ENCODE peak calls at places on chromosome 1, in seven cellular contexts. T is A549, H is BE2C, P is kidney epithelial cell, U is heart right ventricle, Z is breast epithelium, B is WTC11. C is an unnamed sample.

GRCh38 chr1:169395956-169396355 is 28.0 kb downstream of the BLZF1 start:
- DNase-seq in T (no peak), P (no peak), H (no peak), Z (no peak), U (no peak), B (no peak), C (no peak)

GRCh38 chr1:110135268-110136065 is 14.8 kb upstream of the SLC6A17 start:
- DNase-seq in B (no peak), H (no peak), U (no peak), P (no peak), Z (no peak), T (no peak), C (no peak)

GRCh38 chr1:247482747-247483146 is 24.8 kb upstream of the OR2B11 start:
- DNase-seq in Z (no peak), U (no peak), H (no peak), P (no peak), T (no peak), B (no peak), C (no peak)

GRCh38 chr1:206021796-206022365 is 1.8 kb downstream of the CTSE start:
- DNase-seq in P (no peak), U (no peak), B (no peak), H (no peak), Z (no peak), T (no peak), C (no peak)

GRCh38 chr1:55284856-55285255 is 69.7 kb upstream of the USP24 start:
- DNase-seq in P (no peak), U (peak), Z (no peak), H (peak), T (peak), B (no peak), C (no peak)

GRCh38 chr1:223832637-223832943 is 13.2 kb downstream of the TP53BP2 start:
- DNase-seq in P (no peak), T (no peak), H (no peak), B (no peak), Z (no peak), U (no peak), C (no peak)

GRCh38 chr1:76264642-76265041 is 190.1 kb downstream of the ST6GALNAC3 start:
- DNase-seq in P (no peak), T (no peak), H (no peak), U (no peak), Z (no peak), B (no peak), C (no peak)

GRCh38 chr1:14672030-14672429 is 73.5 kb downstream of the KAZN start:
- DNase-seq in B (no peak), T (no peak), Z (no peak), P (no peak), U (no peak), H (no peak), C (no peak)

GRCh38 chr1:169858467-169858866 is 35.2 kb downstream of the SCYL3 start:
- DNase-seq in B (no peak), U (no peak), P (no peak), T (no peak), Z (no peak), H (no peak), C (no peak)

GRCh38 chr1:228350831-228351781 is 55.5 kb downstream of the TRIM11 start:
- DNase-seq in B (peak), Z (peak), T (no peak), H (peak), P (no peak), U (no peak), C (peak)

GRCh38 chr1:12604114-12604874 is 13.7 kb downstream of the DHRS3 start:
- DNase-seq in T (peak), B (no peak), Z (no peak), H (peak), U (peak), P (peak), C (peak)

GRCh38 chr1:64505232-64505943 is 35.5 kb downstream of the CACHD1 start:
- DNase-seq in H (peak), U (peak), P (no peak), Z (no peak), T (peak), B (peak), C (no peak)

GRCh38 chr1:202106340-202107284 is 16.1 kb upstream of the GPR37L1 start:
- DNase-seq in T (peak), U (no peak), B (no peak), Z (no peak), H (no peak), P (no peak), C (no peak)

GRCh38 chr1:242623751-242624150 is 99.3 kb upstream of the PLD5 start:
- DNase-seq in B (no peak), U (no peak), H (no peak), P (no peak), Z (no peak), T (no peak), C (no peak)

GRCh38 chr1:196400478-196401453 is 207.5 kb downstream of the KCNT2 start:
- DNase-seq in Z (peak), T (no peak), P (peak), H (no peak), U (peak), B (no peak), C (no peak)

GRCh38 chr1:236209185-236209584 is 66.8 kb downstream of the GPR137B start:
- DNase-seq in B (no peak), P (no peak), Z (no peak), U (no peak), H (no peak), T (no peak), C (no peak)

GRCh38 chr1:17167783-17168479 is 37.0 kb upstream of the PADI1 start:
- DNase-seq in P (peak), B (no peak), T (peak), H (no peak), Z (no peak), U (no peak), C (no peak)

GRCh38 chr1:211358685-211359084 is 32.1 kb downstream of the TRAF5 start:
- DNase-seq in Z (no peak), P (no peak), U (no peak), T (no peak), B (no peak), H (no peak), C (no peak)

GRCh38 chr1:206591236-206591635 is 21.0 kb downstream of the EIF2D start:
- DNase-seq in B (no peak), H (no peak), T (no peak), Z (no peak), P (no peak), U (no peak), C (no peak)

GRCh38 chr1:226653311-226653921 is 85.7 kb downstream of the ITPKB start:
- DNase-seq in Z (no peak), T (no peak), P (no peak), U (no peak), B (no peak), H (no peak), C (no peak)

GRCh38 chr1:181043025-181043880 is 9.5 kb downstream of the MR1 start:
- DNase-seq in T (no peak), U (no peak), B (no peak), Z (no peak), P (no peak), H (no peak), C (peak)

GRCh38 chr1:199861020-199861795 is 166.3 kb upstream of the NR5A2 start:
- DNase-seq in T (no peak), H (no peak), B (no peak), U (no peak), Z (no peak), P (no peak), C (no peak)

GRCh38 chr1:183580281-183580682 is 10.0 kb downstream of the NCF2 start:
- DNase-seq in P (no peak), H (peak), B (no peak), Z (no peak), U (peak), T (peak), C (peak)

GRCh38 chr1:54854376-54855020 is 32.5 kb downstream of the DHCR24 start:
- DNase-seq in P (no peak), Z (no peak), B (no peak), U (no peak), H (no peak), T (no peak), C (no peak)

GRCh38 chr1:162196387-162196786 is 126.9 kb downstream of the NOS1AP start:
- DNase-seq in Z (no peak), P (no peak), H (no peak), U (no peak), T (no peak), B (no peak), C (no peak)

GRCh38 chr1:67085326-67085725 is 31.4 kb upstream of the SLC35D1 start:
- DNase-seq in P (no peak), B (no peak), Z (no peak), T (no peak), H (no peak), U (no peak), C (no peak)

GRCh38 chr1:22850681-22851080 is 122.0 kb downstream of the LACTBL1 start:
- DNase-seq in B (no peak), H (no peak), T (no peak), U (peak), P (no peak), Z (no peak), C (no peak)

GRCh38 chr1:86068126-86068805 is 88.3 kb downstream of the COL24A1 start:
- DNase-seq in P (no peak), H (no peak), Z (no peak), U (no peak), T (no peak), B (no peak), C (no peak)

GRCh38 chr1:15153842-15154479 is 414 bp downstream of the TMEM51 start:
- DNase-seq in U (peak), Z (no peak), B (peak), T (peak), H (peak), P (no peak), C (no peak)

GRCh38 chr1:55375617-55376258 is 160.6 kb upstream of the USP24 start:
- DNase-seq in T (peak), H (peak), P (peak), Z (no peak), B (peak), U (peak), C (no peak)

GRCh38 chr1:160844447-160845232 is 18.0 kb downstream of the CD244 start:
- DNase-seq in H (no peak), Z (no peak), P (no peak), B (no peak), T (no peak), U (no peak), C (no peak)

GRCh38 chr1:72915581-72915980 is 633.2 kb upstream of the NEGR1 start:
- DNase-seq in U (no peak), B (peak), H (no peak), T (no peak), Z (no peak), P (no peak), C (no peak)

GRCh38 chr1:94117250-94117851 is 3.6 kb downstream of the ABCA4 start:
- DNase-seq in T (no peak), B (no peak), Z (no peak), U (no peak), H (no peak), P (no peak), C (no peak)

GRCh38 chr1:214386747-214387146 is 105.8 kb downstream of the SMYD2 start:
- DNase-seq in T (no peak), P (no peak), Z (no peak), H (peak), B (no peak), U (no peak), C (no peak)

GRCh38 chr1:240190881-240191385 is 99.2 kb downstream of the FMN2 start:
- DNase-seq in H (peak), B (no peak), T (peak), P (peak), Z (no peak), U (no peak), C (no peak)

GRCh38 chr1:83791821-83792437 is 207.0 kb downstream of the TTLL7 start:
- DNase-seq in B (no peak), T (no peak), H (no peak), Z (no peak), P (no peak), U (no peak), C (no peak)

GRCh38 chr1:241641748-241642592 is 1.8 kb upstream of the CHML start:
- DNase-seq in Z (no peak), U (no peak), P (no peak), T (peak), H (no peak), B (no peak), C (no peak)

GRCh38 chr1:230350208-230350921 is 75.8 kb downstream of the PGBD5 start:
- DNase-seq in T (no peak), Z (no peak), H (no peak), U (peak), P (no peak), B (no peak), C (no peak)

DNA sequence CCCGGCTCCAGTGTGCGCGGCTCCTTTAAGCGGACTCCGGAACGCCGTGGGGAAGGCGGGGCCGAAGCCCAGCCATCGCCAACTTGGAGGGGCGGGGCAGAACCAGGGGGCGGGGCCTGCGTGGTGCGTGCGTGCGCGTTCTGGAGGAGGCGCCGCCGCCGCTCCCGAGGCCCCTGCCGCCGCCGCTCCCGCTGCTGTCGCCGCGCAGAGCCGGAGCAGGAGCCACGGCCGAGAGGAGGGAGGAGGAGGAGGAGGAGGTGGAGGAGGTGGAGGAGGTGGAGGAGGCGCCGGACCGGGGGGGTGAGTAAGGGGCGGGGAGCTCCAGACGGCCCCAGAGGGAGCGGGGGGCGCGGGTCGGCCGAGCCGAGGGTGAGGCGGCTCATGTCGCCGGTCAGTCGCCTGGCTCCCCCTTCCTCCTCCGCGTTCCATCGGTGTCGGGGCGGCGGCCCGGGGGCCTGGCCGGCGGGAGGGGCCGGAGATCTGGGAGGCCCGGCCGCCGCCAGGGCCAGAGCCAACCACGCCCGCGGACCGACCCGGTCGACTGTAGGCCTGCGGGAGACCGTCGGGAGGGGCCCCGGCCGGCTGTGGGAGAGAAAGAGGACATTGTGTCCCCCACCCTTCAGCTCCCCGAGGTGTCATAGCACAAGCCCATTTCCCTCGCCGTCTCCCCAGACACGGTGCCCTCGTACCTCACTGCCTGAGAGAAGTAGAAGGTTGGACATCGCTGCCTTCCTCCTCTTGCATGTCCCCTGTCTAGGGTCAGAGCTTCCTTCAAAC is at the start of gene RAP1A:
- DNase-seq in H (peak), B (peak), T (peak), U (peak), Z (peak), P (peak), C (peak)
- TF ChIP-seq CTCF in H (no peak), B (no peak), T (no peak), U (no peak), Z (no peak), P (no peak), C (no peak)

DNA sequence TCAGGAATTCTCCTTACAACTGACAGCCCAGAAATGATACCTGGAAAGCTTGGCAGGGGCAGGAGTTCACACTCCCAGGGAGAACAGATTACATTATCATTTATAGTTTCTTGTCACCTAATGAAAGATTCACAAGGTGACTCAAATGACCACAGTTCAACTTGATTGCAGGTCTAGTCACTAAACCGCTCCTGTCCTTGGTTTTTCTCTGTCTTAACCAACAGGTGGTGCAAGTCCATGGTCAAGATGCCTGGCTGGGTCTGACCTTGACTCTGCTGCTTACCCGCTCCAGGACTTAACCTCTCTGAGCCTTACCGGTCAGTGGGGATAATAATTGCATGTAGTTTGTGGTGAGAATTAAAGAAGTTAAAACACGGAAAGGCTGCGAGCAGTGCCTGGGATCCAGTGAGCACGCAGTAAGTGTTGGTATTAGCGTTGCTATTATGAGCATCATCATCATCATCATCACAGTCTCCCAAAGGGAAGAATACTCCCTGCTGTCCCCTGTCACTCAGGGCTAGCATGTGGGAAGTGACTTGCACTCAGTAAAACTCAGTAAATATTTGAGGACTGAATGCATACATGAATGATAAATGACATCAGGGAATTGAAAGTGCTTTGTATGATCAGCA is 125.4 kb upstream of the CD34 start:
- DNase-seq in H (no peak), P (no peak), Z (no peak), B (peak), U (no peak), T (peak), C (no peak)
- TF ChIP-seq CTCF in H (peak), P (peak), Z (no peak), B (no peak), U (no peak), T (peak), C (no peak)

GRCh38 chr1:164670026-164670425 is 111.0 kb downstream of the PBX1 start:
- DNase-seq in P (no peak), H (no peak), B (no peak), T (no peak), Z (no peak), U (no peak), C (no peak)

GRCh38 chr1:164671597-164672327 is 112.8 kb downstream of the PBX1 start:
- DNase-seq in T (no peak), U (no peak), B (no peak), Z (no peak), H (no peak), P (no peak), C (no peak)

GRCh38 chr1:164675342-164675904 is 116.4 kb downstream of the PBX1 start:
- DNase-seq in T (no peak), U (no peak), B (no peak), H (no peak), P (peak), Z (no peak), C (no peak)

GRCh38 chr1:164673584-164674214 is 114.7 kb downstream of the PBX1 start:
- DNase-seq in T (peak), B (peak), P (no peak), H (peak), U (no peak), Z (no peak), C (no peak)

GRCh38 chr1:164672610-164673009 is 113.6 kb downstream of the PBX1 start:
- DNase-seq in Z (no peak), H (no peak), U (no peak), P (no peak), T (no peak), B (no peak), C (no peak)
- TF ChIP-seq CTCF in Z (no peak), H (no peak), U (no peak), P (no peak), T (no peak), B (no peak), C (no peak)

DNA sequence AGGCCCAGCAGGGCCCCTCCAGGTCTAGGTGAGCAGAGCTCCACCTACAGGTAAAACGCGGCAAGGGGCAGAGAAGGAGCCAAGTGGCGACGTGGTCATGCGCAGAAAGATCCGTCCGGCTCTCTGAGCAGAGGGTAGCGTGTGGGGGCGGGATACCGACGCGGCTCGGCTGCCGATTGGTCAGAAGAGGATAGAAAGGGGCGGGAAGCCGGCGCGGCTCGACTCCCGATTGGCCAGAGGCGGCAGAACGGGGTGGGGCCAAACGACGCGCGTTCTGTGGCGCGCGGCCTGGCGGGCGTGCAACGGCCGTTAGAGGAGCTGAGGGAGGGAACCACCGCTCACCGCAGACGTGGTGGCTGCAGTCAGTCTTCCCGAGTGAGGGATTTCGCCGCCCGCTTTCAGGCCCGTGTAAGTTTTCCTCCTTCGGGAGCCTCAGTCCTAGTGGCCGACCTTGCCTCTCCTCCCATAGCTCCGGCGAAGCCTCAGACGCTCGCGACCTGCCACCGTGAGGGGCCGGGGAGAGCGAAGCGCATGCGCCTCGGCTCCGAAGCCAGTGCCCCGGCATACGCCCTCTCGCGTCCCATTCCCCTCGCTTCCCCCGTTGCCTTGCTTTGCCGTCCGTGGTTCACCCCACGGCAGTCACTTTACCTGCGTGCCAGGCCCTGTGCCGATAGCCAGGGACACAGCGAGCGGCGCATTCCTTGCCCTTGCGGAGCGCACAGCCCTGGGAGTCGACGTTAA is at the start of gene CEP85:
- DNase-seq in T (peak), H (peak), Z (peak), U (peak), B (peak), P (peak), C (peak)
- TF ChIP-seq CTCF in T (peak), H (peak), Z (peak), U (peak), B (peak), P (peak), C (peak)

GRCh38 chr1:1778827-1779675 is 781 bp upstream of the NADK start:
- DNase-seq in B (peak), T (peak), U (peak), P (no peak), Z (peak), H (peak), C (peak)
- TF ChIP-seq CTCF in B (no peak), T (peak), U (no peak), P (peak), Z (peak), H (no peak), C (peak)

DNA sequence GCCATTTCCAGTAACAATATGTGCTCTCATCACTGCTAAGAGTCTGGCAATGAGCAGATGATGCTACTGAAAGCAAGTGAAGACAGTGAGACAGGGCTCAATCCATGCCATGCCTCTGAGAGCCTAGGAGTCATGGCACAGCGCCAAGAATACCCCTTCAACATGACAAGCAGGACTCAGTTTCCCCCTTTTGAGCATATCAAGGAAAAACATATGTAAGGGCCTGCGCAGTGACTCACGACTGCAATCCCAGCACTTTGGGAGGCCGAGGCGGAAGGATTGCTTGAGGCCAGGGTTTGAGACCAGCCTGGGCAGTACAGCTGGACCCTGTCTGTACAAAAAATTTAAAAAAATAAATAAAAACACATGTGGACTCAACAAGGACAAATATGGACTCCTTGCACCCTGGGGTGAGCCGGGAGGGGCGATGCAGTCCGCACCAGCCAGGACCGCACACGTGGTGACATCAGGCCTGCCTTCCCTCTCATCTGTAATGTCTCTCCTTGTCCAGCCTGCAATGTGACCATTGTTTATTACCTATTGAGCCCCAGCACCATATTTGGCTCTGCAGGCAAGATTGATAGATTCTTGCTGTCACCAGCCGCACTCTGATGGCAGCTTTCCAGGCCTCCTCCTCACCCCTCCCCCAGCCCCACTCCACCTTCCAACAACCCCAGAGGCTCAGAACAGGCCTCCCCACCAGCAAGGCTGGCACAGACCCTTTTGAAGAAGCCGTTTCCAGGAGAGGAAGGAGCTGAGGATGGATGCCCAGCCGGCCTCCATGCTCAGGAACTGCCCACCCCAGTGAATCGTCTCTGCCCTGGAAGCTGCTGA is 55.3 kb downstream of the IRF2BP2 start:
- DNase-seq in U (no peak), B (no peak), P (no peak), T (no peak), Z (peak), H (peak), C (no peak)
- TF ChIP-seq CTCF in U (no peak), B (no peak), P (no peak), T (no peak), Z (no peak), H (no peak), C (no peak)

C was measured in CD14-positive monocyte.